ENCODE peak calls at places on chromosomes 16 and 17, in eight cellular contexts. E is tibial artery, O is prostate gland, U is progenitor cell of endocrine pancreas, P is lung, C is left ventricle myocardium inferior, T is A549, X is AG10803. G is an unnamed sample.

GRCh38 chr16:5560084-5560483 is 462.5 kb upstream of the EEF2KMT start:
- DNase-seq in E (no peak), O (no peak), U (no peak), P (no peak), C (no peak), T (no peak), X (no peak), G (no peak)

GRCh38 chr16:12639044-12639443 is 164.6 kb downstream of the CPPED1 start:
- DNase-seq in E (no peak), O (no peak), U (no peak), P (no peak), C (no peak), T (peak), X (peak), G (peak)

GRCh38 chr17:47725446-47726109 is 7.5 kb upstream of the TBX21 start:
- DNase-seq in E (no peak), O (no peak), U (no peak), P (no peak), C (no peak), T (no peak), X (no peak), G (no peak)

GRCh38 chr17:1639549-1639948 is 6.0 kb downstream of the SCARF1 start:
- DNase-seq in E (no peak), O (no peak), U (no peak), P (peak), C (no peak), T (peak), X (no peak), G (no peak)

GRCh38 chr16:86761117-86761971 is 183.0 kb downstream of the FOXL1 start:
- DNase-seq in E (peak), O (no peak), U (peak), P (peak), C (peak), T (peak), X (peak), G (peak)

GRCh38 chr16:74448990-74449389 is 27.7 kb upstream of the CLEC18B start:
- DNase-seq in E (peak), O (no peak), U (no peak), P (peak), C (peak), T (peak), X (peak), G (peak)

GRCh38 chr17:32928527-32929287 is 754 bp downstream of the TMEM98 start:
- DNase-seq in E (no peak), O (no peak), U (no peak), P (no peak), C (no peak), T (no peak), X (peak), G (peak)

GRCh38 chr17:14352139-14352538 is 51.3 kb downstream of the HS3ST3B1 start:
- DNase-seq in E (no peak), O (no peak), U (no peak), P (no peak), C (no peak), T (no peak), X (no peak), G (no peak)

GRCh38 chr16:87780385-87780989 is 14.7 kb upstream of the KLHDC4 start:
- DNase-seq in E (no peak), O (no peak), U (no peak), P (peak), C (peak), T (no peak), X (peak), G (peak)

GRCh38 chr16:63617047-63617989 is 1504.5 kb downstream of the CDH11 start:
- DNase-seq in E (no peak), O (peak), U (no peak), P (no peak), C (peak), T (peak), X (no peak), G (peak)

GRCh38 chr16:19777061-19777460 is 59.0 kb downstream of the IQCK start:
- DNase-seq in E (no peak), O (no peak), U (no peak), P (no peak), C (no peak), T (no peak), X (no peak), G (no peak)

GRCh38 chr16:15811778-15812750 is 44.8 kb downstream of the MYH11 start:
- DNase-seq in E (peak), O (peak), U (no peak), P (no peak), C (no peak), T (peak), X (peak), G (peak)

GRCh38 chr16:67229906-67230808 is 3.2 kb downstream of the TMEM208 start:
- DNase-seq in E (no peak), O (no peak), U (no peak), P (no peak), C (no peak), T (no peak), X (no peak), G (no peak)

GRCh38 chr17:44223574-44224046 is 4.1 kb upstream of the UBTF start:
- DNase-seq in E (no peak), O (no peak), U (no peak), P (no peak), C (no peak), T (no peak), X (peak), G (peak)

GRCh38 chr17:1597861-1598342 is 30.7 kb downstream of the SLC43A2 start:
- DNase-seq in E (no peak), O (peak), U (no peak), P (no peak), C (no peak), T (no peak), X (no peak), G (no peak)

GRCh38 chr17:31391496-31391949 is at the start of gene RAB11FIP4:
- DNase-seq in E (peak), O (no peak), U (no peak), P (no peak), C (no peak), T (no peak), X (no peak), G (peak)

GRCh38 chr16:81567987-81568748 is 123.6 kb downstream of the CMIP start:
- DNase-seq in E (peak), O (peak), U (no peak), P (no peak), C (no peak), T (peak), X (peak), G (peak)

GRCh38 chr17:35245196-35245486 is 2.3 kb downstream of the SLFN5 start:
- DNase-seq in E (no peak), O (no peak), U (no peak), P (no peak), C (no peak), T (peak), X (peak), G (peak)

GRCh38 chr17:45335721-45336120 is 18.9 kb upstream of the MAP3K14 start:
- DNase-seq in E (no peak), O (no peak), U (no peak), P (no peak), C (no peak), T (no peak), X (no peak), G (no peak)

GRCh38 chr16:20944861-20945390 is 44.4 kb downstream of the LYRM1 start:
- DNase-seq in E (no peak), O (no peak), U (no peak), P (no peak), C (no peak), T (no peak), X (no peak), G (peak)

GRCh38 chr17:58270476-58271290 is 10.1 kb downstream of the MPO start:
- DNase-seq in E (no peak), O (no peak), U (no peak), P (no peak), C (no peak), T (no peak), X (no peak), G (no peak)
- TF ChIP-seq CTCF in E (no peak), O (no peak), U (peak), P (no peak), C (no peak), T (no peak), X (no peak), G (no peak)

GRCh38 chr17:74010903-74011302 is 192.6 kb upstream of the RPL38 start:
- DNase-seq in E (no peak), O (no peak), U (no peak), P (no peak), C (no peak), T (no peak), X (no peak), G (no peak)

GRCh38 chr17:74005790-74006189 is 197.7 kb upstream of the RPL38 start:
- DNase-seq in E (no peak), O (no peak), U (no peak), P (no peak), C (no peak), T (no peak), X (no peak), G (no peak)

GRCh38 chr17:74006366-74006765 is 197.1 kb upstream of the RPL38 start:
- DNase-seq in E (no peak), O (no peak), U (no peak), P (no peak), C (no peak), T (no peak), X (no peak), G (no peak)

GRCh38 chr17:74011963-74012362 is 191.5 kb upstream of the RPL38 start:
- DNase-seq in E (no peak), O (no peak), U (no peak), P (no peak), C (no peak), T (no peak), X (peak), G (no peak)

GRCh38 chr17:74008196-74008595 is 195.3 kb upstream of the RPL38 start:
- DNase-seq in E (no peak), O (no peak), U (no peak), P (no peak), C (no peak), T (peak), X (no peak), G (no peak)
- TF ChIP-seq CTCF in E (no peak), O (no peak), U (peak), P (no peak), C (peak), T (peak), X (peak), G (peak)

DNA sequence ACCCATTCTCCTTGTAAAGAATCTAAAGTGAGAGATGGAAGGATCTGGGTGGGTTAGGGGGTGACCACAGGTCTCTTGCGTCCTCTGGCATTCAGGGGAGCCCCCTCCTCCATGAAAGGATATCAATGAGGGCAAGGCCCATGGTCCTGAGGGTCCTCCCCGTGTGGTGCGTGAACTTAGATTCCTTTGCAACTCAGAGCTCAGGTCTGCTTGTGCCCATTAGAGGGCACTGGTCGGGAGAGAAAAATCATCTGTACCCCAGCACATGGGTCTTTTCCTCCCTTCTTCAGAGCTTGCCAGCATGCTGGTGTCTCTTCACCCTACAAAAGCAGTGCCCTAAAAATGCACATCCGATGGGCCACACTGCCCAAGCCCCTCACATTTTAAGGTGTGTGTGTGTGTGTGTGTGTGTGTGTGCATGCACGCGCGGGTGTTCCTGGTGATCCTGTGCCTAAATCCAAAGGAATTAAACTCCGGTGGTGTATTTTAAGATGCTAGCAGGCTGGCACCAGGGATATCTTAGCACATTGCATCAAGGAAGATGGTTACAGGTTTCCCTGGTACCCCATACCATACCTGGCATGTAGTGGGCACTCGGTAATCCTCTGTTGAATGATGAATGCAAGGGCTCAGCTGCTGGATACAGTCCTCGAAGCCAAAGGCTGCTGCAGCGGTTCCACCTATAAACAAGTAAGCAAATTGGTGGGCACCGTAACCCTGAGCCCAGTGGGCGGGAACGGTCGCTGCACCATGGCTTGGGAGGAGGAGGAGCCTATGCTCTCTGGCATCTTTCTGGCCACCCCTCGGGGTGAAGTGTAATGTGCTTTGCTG is 4.7 kb downstream of the C1QTNF1 start:
- DNase-seq in E (peak), O (no peak), U (no peak), P (no peak), C (no peak), T (no peak), X (no peak), G (peak)
- TF ChIP-seq CTCF in E (no peak), O (peak), U (peak), P (no peak), C (peak), T (peak), X (peak), G (peak)

GRCh38 chr17:78362671-78363070 is 2.8 kb upstream of the SOCS3 start:
- DNase-seq in E (no peak), O (no peak), U (no peak), P (no peak), C (no peak), T (no peak), X (no peak), G (no peak)
- TF ChIP-seq CTCF in E (no peak), O (no peak), U (no peak), P (no peak), C (no peak), T (no peak), X (peak), G (peak)

DNA sequence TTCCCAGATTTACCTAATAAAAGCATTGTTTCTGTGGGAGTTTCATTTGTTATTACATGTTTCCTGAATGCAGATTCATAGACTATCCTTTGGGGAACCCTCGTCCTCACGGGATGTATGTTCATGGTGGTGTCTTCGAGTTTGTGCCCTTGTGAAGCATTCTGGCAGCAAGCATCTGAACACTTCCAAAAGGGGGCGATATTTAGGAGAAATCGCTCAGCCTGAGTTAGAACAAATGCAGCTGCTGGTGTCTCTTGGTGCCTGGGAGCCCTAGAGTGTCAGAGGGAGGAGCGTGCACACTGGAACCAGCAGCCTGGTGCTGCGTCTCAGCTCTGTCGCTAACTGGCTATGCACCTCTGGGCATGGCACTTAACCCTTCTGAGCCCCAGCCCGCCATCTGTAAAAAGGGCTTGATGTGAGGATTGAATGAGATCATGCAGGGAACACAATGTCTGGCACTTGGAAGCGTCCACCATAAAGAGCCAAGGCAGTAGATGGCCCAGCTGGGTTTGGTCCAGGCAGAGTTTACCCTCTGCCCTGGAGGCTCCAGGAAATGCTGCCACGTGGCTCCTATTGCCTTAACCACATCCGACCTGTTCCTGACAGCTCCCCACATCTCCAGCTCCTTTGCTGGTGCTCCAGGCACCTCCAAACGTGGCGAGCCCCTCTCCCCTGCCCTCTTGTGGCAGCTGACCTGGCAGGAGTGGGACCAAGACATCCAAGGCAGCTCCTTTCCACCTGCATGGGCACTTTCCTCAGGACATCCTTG is 25.0 kb upstream of the C16orf78 start:
- DNase-seq in E (no peak), O (no peak), U (no peak), P (no peak), C (no peak), T (peak), X (no peak), G (no peak)
- TF ChIP-seq CTCF in E (no peak), O (no peak), U (no peak), P (no peak), C (no peak), T (no peak), X (peak), G (no peak)

GRCh38 chr16:24045641-24046040 is 209.9 kb downstream of the PRKCB start:
- DNase-seq in E (no peak), O (no peak), U (peak), P (no peak), C (no peak), T (peak), X (no peak), G (no peak)
- TF ChIP-seq CTCF in E (no peak), O (no peak), U (peak), P (no peak), C (peak), T (peak), X (no peak), G (no peak)

DNA sequence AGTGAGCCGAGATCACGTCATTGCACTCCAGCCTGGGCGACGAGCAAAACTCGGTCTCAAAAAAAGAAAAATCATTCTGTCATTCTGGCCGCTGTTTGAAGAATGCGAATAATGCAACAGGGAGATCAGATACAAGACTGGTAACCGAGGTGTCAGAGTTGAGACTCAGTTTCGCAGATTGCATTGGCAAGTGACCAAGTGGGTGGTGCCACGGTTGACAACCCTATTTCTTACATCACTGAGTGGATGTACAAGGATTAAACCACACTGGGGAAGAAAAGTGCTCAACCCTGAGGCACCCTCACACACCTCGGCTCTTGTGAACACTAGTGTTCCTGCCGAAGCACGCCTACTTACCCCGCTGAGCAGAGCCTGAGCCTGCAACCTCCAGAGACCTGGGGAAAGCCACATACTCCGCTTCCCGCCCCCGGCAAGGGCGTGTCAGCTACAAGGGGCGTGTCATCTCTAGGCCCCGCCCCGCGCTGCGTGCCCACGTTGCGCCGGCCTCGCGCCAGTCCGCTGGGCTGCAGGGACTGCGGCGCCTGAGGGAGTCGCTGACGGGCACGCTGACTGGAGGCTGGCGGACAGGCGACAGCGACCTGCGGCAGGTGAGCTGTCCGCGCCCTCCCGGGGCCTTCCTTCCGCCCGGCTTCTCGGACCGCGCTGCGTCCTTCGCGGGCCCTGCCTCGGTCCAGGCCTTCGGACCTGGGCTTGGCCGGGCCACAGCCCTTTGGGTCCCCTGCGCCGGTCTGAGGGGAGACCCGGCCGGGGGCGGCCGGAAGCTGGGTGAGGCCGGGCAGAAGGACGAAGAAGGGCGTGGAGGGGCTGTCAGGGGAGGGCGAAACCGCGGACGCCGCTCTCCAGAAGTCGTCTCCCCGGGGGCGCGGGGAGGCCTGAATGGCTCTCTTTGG is at the start of gene HMOX2:
- DNase-seq in E (peak), O (peak), U (peak), P (peak), C (peak), T (peak), X (peak), G (peak)
- TF ChIP-seq CTCF in E (peak), O (peak), U (peak), P (no peak), C (peak), T (peak), X (peak), G (peak)

GRCh38 chr16:83830769-83831450 is 23.1 kb downstream of the HSBP1 start:
- DNase-seq in E (no peak), O (no peak), U (no peak), P (no peak), C (no peak), T (no peak), X (no peak), G (no peak)

GRCh38 chr16:83830091-83830768 is 22.5 kb downstream of the HSBP1 start:
- DNase-seq in E (no peak), O (no peak), U (no peak), P (no peak), C (no peak), T (no peak), X (no peak), G (no peak)

GRCh38 chr16:83831451-83831987 is 23.7 kb downstream of the HSBP1 start:
- DNase-seq in E (no peak), O (no peak), U (no peak), P (no peak), C (no peak), T (no peak), X (no peak), G (no peak)

GRCh38 chr16:83826146-83826913 is 18.6 kb downstream of the HSBP1 start:
- DNase-seq in E (peak), O (peak), U (peak), P (peak), C (peak), T (peak), X (peak), G (peak)
- TF ChIP-seq CTCF in E (peak), O (peak), U (peak), P (peak), C (peak), T (peak), X (peak), G (peak)

GRCh38 chr16:89491238-89491869 is 993 bp upstream of the ANKRD11 start:
- DNase-seq in E (no peak), O (no peak), U (no peak), P (no peak), C (no peak), T (peak), X (peak), G (peak)
- TF ChIP-seq CTCF in E (no peak), O (no peak), U (peak), P (no peak), C (peak), T (no peak), X (peak), G (peak)

G was measured in fibroblast of pulmonary artery.